ENCODE peak calls at places on chromosomes 7 and 10, in five cellular contexts. E is tibial nerve, C is AG04450, A is activated T-helper 1 cell treated with Interleukin-2 at 50 U/mL for 16 hours, B is HEK293T. K is an unnamed sample.
A peak's percentile ranks its signal among the peaks of the same experiment; 100 is the strongest.

GRCh38 chr7:95690367-95690947 is 81.9 kb upstream of the DYNC1I1 start:
- DNase-seq in B (peak; percentile 20), C (peak; percentile 10), A (no peak), E (no peak), K (peak; percentile 34)

GRCh38 chr7:103962070-103962469 is 27.4 kb downstream of the RELN start:
- DNase-seq in B (no peak), E (no peak), A (no peak), C (no peak), K (no peak)

GRCh38 chr10:47349516-47349915 is 1.4 kb downstream of the RBP3 start:
- DNase-seq in A (no peak), C (no peak), B (no peak), E (no peak), K (no peak)

GRCh38 chr7:2863461-2864066 is 19.5 kb upstream of the GNA12 start:
- DNase-seq in C (peak; percentile 84), B (no peak), E (peak; percentile 61), A (peak; percentile 55), K (no peak)

GRCh38 chr7:101557978-101558741 is 70.9 kb downstream of the MYL10 start:
- DNase-seq in C (no peak), E (no peak), B (no peak), A (no peak), K (no peak)

GRCh38 chr7:65387893-65388292 is 14.2 kb downstream of the ZNF92 start:
- DNase-seq in C (no peak), E (no peak), A (no peak), B (no peak), K (no peak)

GRCh38 chr7:99730992-99731391 is 4.0 kb downstream of the CYP3A7 start:
- DNase-seq in C (no peak), B (no peak), E (no peak), A (no peak), K (no peak)

GRCh38 chr10:64396105-64396504 is 874.9 kb downstream of the REEP3 start:
- DNase-seq in A (no peak), E (no peak), B (no peak), C (peak; percentile 2), K (no peak)

GRCh38 chr10:119209050-119209735 is 1.8 kb downstream of the GRK5 start:
- DNase-seq in B (peak; percentile 76), C (no peak), A (peak; percentile 28), E (peak; percentile 88), K (peak; percentile 1)

GRCh38 chr10:30057421-30057841 is 2.0 kb downstream of the JCAD start:
- DNase-seq in B (no peak), C (no peak), E (no peak), A (no peak), K (no peak)

GRCh38 chr10:74314166-74314565 is 163.1 kb downstream of the ADK start:
- DNase-seq in A (no peak), E (no peak), B (no peak), C (no peak), K (no peak)

GRCh38 chr10:132858121-132859081 is 72.5 kb upstream of the NKX6-2 start:
- DNase-seq in B (no peak), E (no peak), A (no peak), C (no peak), K (no peak)

GRCh38 chr10:85532821-85533220 is 833.8 kb downstream of the GRID1 start:
- DNase-seq in E (no peak), B (no peak), C (no peak), A (no peak), K (no peak)

GRCh38 chr10:101041252-101041761 is 10.3 kb downstream of the SFXN3 start:
- DNase-seq in C (peak; percentile 79), E (peak; percentile 91), A (peak; percentile 48), B (peak; percentile 85), K (peak; percentile 11)

K was measured in NCI-H1930.